ENCODE peak calls at places on chromosomes 2 and 18, in eight cellular contexts. G is HS-27A; P is kidney tubule cell; U is stimulated activated CD4-positive, alpha-beta T cell treated with anti-CD3 and anti-CD28 coated beads, Interleukin-4, amount 100 ng/mL, for 48 hours; W is RPMI8226; C is cardiac muscle cell; Z is D341Med; N is AG08396. V is an unnamed sample.

GRCh38 chr2:52976132-52976949 is 791.3 kb upstream of the CHAC2 start:
- DNase-seq in G (no peak), P (peak), U (no peak), W (peak), C (peak), Z (peak), N (no peak), V (no peak)

GRCh38 chr2:5176764-5177163 is 515.4 kb upstream of the SOX11 start:
- DNase-seq in G (no peak), P (no peak), U (no peak), W (no peak), C (no peak), Z (no peak), N (no peak), V (no peak)

GRCh38 chr18:68150976-68151375 is 563.9 kb downstream of the TMX3 start:
- DNase-seq in G (no peak), P (no peak), U (no peak), W (no peak), C (no peak), Z (no peak), N (no peak), V (no peak)

GRCh38 chr2:239644016-239644415 is 243.2 kb upstream of the HDAC4 start:
- DNase-seq in G (no peak), P (no peak), U (no peak), W (no peak), C (peak), Z (no peak), N (peak), V (no peak)

GRCh38 chr2:240224676-240225075 is 84.2 kb upstream of the OTOS start:
- DNase-seq in G (peak), P (peak), U (no peak), W (no peak), C (peak), Z (no peak), N (peak), V (no peak)

GRCh38 chr2:212052412-212053159 is 486.0 kb downstream of the ERBB4 start:
- DNase-seq in G (peak), P (no peak), U (no peak), W (peak), C (peak), Z (no peak), N (peak), V (no peak)

GRCh38 chr2:138779451-138780440 is at the start of gene NXPH2:
- DNase-seq in G (no peak), P (peak), U (no peak), W (no peak), C (peak), Z (peak), N (no peak), V (no peak)

GRCh38 chr2:70534183-70534836 is 19.3 kb downstream of the TGFA start:
- DNase-seq in G (no peak), P (no peak), U (no peak), W (no peak), C (no peak), Z (no peak), N (no peak), V (no peak)

GRCh38 chr2:1993711-1994682 is 249.7 kb upstream of the PXDN start:
- DNase-seq in G (no peak), P (peak), U (no peak), W (no peak), C (peak), Z (no peak), N (no peak), V (peak)

GRCh38 chr2:105977212-105977611 is 216.9 kb downstream of the UXS1 start:
- DNase-seq in G (peak), P (peak), U (peak), W (no peak), C (peak), Z (no peak), N (peak), V (no peak)

GRCh38 chr2:122263746-122264145 is 508.3 kb downstream of the TSN start:
- DNase-seq in G (peak), P (no peak), U (no peak), W (no peak), C (peak), Z (no peak), N (no peak), V (no peak)

GRCh38 chr2:118994172-118994700 is 52.2 kb downstream of the MARCO start:
- DNase-seq in G (no peak), P (no peak), U (no peak), W (no peak), C (no peak), Z (no peak), N (no peak), V (no peak)

GRCh38 chr2:126359494-126359893 is 296.5 kb upstream of the GYPC start:
- DNase-seq in G (no peak), P (peak), U (no peak), W (peak), C (peak), Z (no peak), N (no peak), V (no peak)

GRCh38 chr2:204667990-204668389 is 122.7 kb downstream of the PARD3B start:
- DNase-seq in G (no peak), P (no peak), U (no peak), W (no peak), C (no peak), Z (no peak), N (no peak), V (no peak)

GRCh38 chr2:150526827-150527226 is 39.4 kb upstream of the RND3 start:
- DNase-seq in G (peak), P (peak), U (no peak), W (no peak), C (peak), Z (no peak), N (peak), V (peak)

GRCh38 chr2:100208375-100208774 is 66.0 kb upstream of the AFF3 start:
- DNase-seq in G (no peak), P (no peak), U (no peak), W (no peak), C (no peak), Z (no peak), N (no peak), V (no peak)

GRCh38 chr2:20635698-20636584 is 15.0 kb downstream of the HS1BP3 start:
- DNase-seq in G (no peak), P (peak), U (peak), W (peak), C (peak), Z (peak), N (peak), V (no peak)

GRCh38 chr2:95301876-95302641 is 4.9 kb downstream of the KCNIP3 start:
- DNase-seq in G (no peak), P (no peak), U (no peak), W (no peak), C (no peak), Z (no peak), N (no peak), V (no peak)

V was measured in glomerular endothelial cell.